ENCODE peak calls at places on chromosomes 4 and X, in ten cellular contexts. S, X, Q, V, R, M, Y, E, P and T are unnamed samples.

GRCh38 chr4:7041851-7042696 is 1.1 kb upstream of the TADA2B start:
- DNase-seq in S (no peak), X (no peak), Q (no peak), V (no peak), R (no peak), M (peak), Y (peak), E (peak), P (peak), T (no peak)

GRCh38 chr4:182175788-182176519 is 67.2 kb upstream of the TENM3 start:
- DNase-seq in S (no peak), X (no peak), Q (no peak), V (no peak), R (no peak), M (no peak), Y (no peak), E (peak), P (no peak), T (no peak)

GRCh38 chr4:92791876-92792490 is 488.2 kb downstream of the GRID2 start:
- DNase-seq in S (no peak), X (no peak), Q (no peak), V (no peak), R (peak), M (no peak), Y (no peak), E (no peak), P (no peak), T (peak)

GRCh38 chrX:65034641-65035450 is 58.6 kb upstream of the ZC4H2 start:
- DNase-seq in S (peak), X (peak), Q (peak), V (peak), R (peak), M (peak), Y (peak), E (peak), P (peak), T (peak)

GRCh38 chr4:4625488-4625887 is 83.6 kb upstream of the STX18 start:
- DNase-seq in S (no peak), X (no peak), Q (no peak), V (peak), R (no peak), M (peak), Y (no peak), E (peak), P (no peak), T (no peak)

GRCh38 chr4:1512738-1513660 is 106.8 kb upstream of the NKX1-1 start:
- DNase-seq in S (no peak), X (peak), Q (peak), V (peak), R (peak), M (no peak), Y (peak), E (no peak), P (peak), T (peak)

GRCh38 chr4:25694466-25694865 is 38.8 kb downstream of the SLC34A2 start:
- DNase-seq in S (no peak), X (peak), Q (no peak), V (no peak), R (no peak), M (no peak), Y (no peak), E (peak), P (no peak), T (no peak)

GRCh38 chrX:108299101-108299591 is 139.1 kb downstream of the COL4A6 start:
- DNase-seq in S (no peak), X (no peak), Q (no peak), V (peak), R (peak), M (no peak), Y (no peak), E (peak), P (peak), T (peak)

GRCh38 chr4:173919196-173919595 is 364.3 kb downstream of the FBXO8 start:
- DNase-seq in S (no peak), X (no peak), Q (no peak), V (no peak), R (no peak), M (no peak), Y (no peak), E (no peak), P (no peak), T (no peak)

GRCh38 chr4:159052315-159052714 is 50.6 kb upstream of the RAPGEF2 start:
- DNase-seq in S (no peak), X (no peak), Q (no peak), V (no peak), R (no peak), M (no peak), Y (no peak), E (no peak), P (no peak), T (no peak)

GRCh38 chrX:17376381-17377046 is 1.5 kb downstream of the NHS start:
- DNase-seq in S (no peak), X (peak), Q (no peak), V (peak), R (peak), M (no peak), Y (peak), E (peak), P (peak), T (no peak)

GRCh38 chr4:8409271-8410065 is 31.1 kb downstream of the ACOX3 start:
- DNase-seq in S (no peak), X (no peak), Q (no peak), V (peak), R (no peak), M (no peak), Y (no peak), E (peak), P (no peak), T (no peak)

GRCh38 chrX:68762649-68763268 is 66.1 kb upstream of the EFNB1 start:
- DNase-seq in S (no peak), X (no peak), Q (no peak), V (no peak), R (no peak), M (no peak), Y (no peak), E (no peak), P (no peak), T (no peak)

GRCh38 chr4:55397024-55397520 is 1.3 kb downstream of the TMEM165 start:
- DNase-seq in S (no peak), X (peak), Q (peak), V (peak), R (no peak), M (no peak), Y (no peak), E (peak), P (no peak), T (peak)

GRCh38 chr4:154344686-154345085 is 146.9 kb downstream of the DCHS2 start:
- DNase-seq in S (no peak), X (peak), Q (no peak), V (no peak), R (peak), M (no peak), Y (no peak), E (no peak), P (no peak), T (no peak)

GRCh38 chrX:10529344-10529743 is 91.0 kb downstream of the MID1 start:
- DNase-seq in S (peak), X (no peak), Q (no peak), V (peak), R (no peak), M (peak), Y (no peak), E (peak), P (no peak), T (no peak)

GRCh38 chrX:27380163-27380845 is 82.8 kb downstream of the PPP4R3C start:
- DNase-seq in S (no peak), X (no peak), Q (no peak), V (no peak), R (no peak), M (no peak), Y (no peak), E (no peak), P (no peak), T (no peak)

GRCh38 chr4:70741872-70742271 is 20.1 kb downstream of the RUFY3 start:
- DNase-seq in S (no peak), X (no peak), Q (no peak), V (peak), R (no peak), M (no peak), Y (no peak), E (no peak), P (no peak), T (no peak)

GRCh38 chr4:109389367-109390118 is 44.1 kb upstream of the SEC24B start:
- DNase-seq in S (no peak), X (peak), Q (no peak), V (no peak), R (peak), M (no peak), Y (peak), E (no peak), P (peak), T (no peak)

GRCh38 chrX:103687073-103687695 is 685 bp upstream of the MORF4L2 start:
- DNase-seq in S (no peak), X (no peak), Q (peak), V (peak), R (peak), M (peak), Y (peak), E (no peak), P (peak), T (no peak)

GRCh38 chr4:100988876-100989275 is 358.4 kb downstream of the PPP3CA start:
- DNase-seq in S (no peak), X (no peak), Q (no peak), V (no peak), R (no peak), M (peak), Y (no peak), E (peak), P (no peak), T (no peak)

GRCh38 chrX:112935029-112935428 is 94.4 kb upstream of the AMOT start:
- DNase-seq in S (no peak), X (no peak), Q (no peak), V (no peak), R (no peak), M (no peak), Y (no peak), E (no peak), P (no peak), T (no peak)

GRCh38 chr4:95102391-95102790 is 344.6 kb downstream of the BMPR1B start:
- DNase-seq in S (no peak), X (peak), Q (no peak), V (no peak), R (no peak), M (no peak), Y (no peak), E (no peak), P (no peak), T (peak)

GRCh38 chr4:4364486-4365208 is 22.3 kb upstream of the NSG1 start:
- DNase-seq in S (no peak), X (peak), Q (no peak), V (no peak), R (no peak), M (no peak), Y (no peak), E (no peak), P (no peak), T (no peak)

GRCh38 chr4:151362404-151363164 is 37.2 kb upstream of the SH3D19 start:
- DNase-seq in S (peak), X (peak), Q (peak), V (peak), R (peak), M (peak), Y (peak), E (peak), P (peak), T (peak)

GRCh38 chr4:140004580-140005314 is 149.2 kb downstream of the MAML3 start:
- DNase-seq in S (no peak), X (peak), Q (peak), V (peak), R (peak), M (peak), Y (peak), E (peak), P (peak), T (peak)

GRCh38 chr4:72468904-72469502 is 100.0 kb downstream of the ADAMTS3 start:
- DNase-seq in S (peak), X (peak), Q (no peak), V (peak), R (peak), M (no peak), Y (no peak), E (peak), P (no peak), T (peak)

GRCh38 chrX:134990475-134991473 is at the start of gene SMIM10:
- DNase-seq in S (peak), X (peak), Q (no peak), V (peak), R (peak), M (peak), Y (peak), E (peak), P (peak), T (peak)

GRCh38 chr4:164779811-164780216 is 25.9 kb downstream of the SMIM31 start:
- DNase-seq in S (peak), X (peak), Q (peak), V (peak), R (peak), M (no peak), Y (peak), E (peak), P (no peak), T (peak)

GRCh38 chrX:152992120-152992519 is 1.8 kb downstream of the PNMA5 start:
- DNase-seq in S (no peak), X (peak), Q (no peak), V (no peak), R (no peak), M (no peak), Y (no peak), E (no peak), P (no peak), T (no peak)

GRCh38 chr4:26864904-26865303 is 4.3 kb downstream of the STIM2 start:
- DNase-seq in S (no peak), X (no peak), Q (no peak), V (no peak), R (no peak), M (no peak), Y (no peak), E (no peak), P (no peak), T (peak)

GRCh38 chrX:71619193-71619592 is 882 bp upstream of the CXCR3 start:
- DNase-seq in S (no peak), X (no peak), Q (no peak), V (no peak), R (no peak), M (no peak), Y (no peak), E (no peak), P (no peak), T (no peak)

GRCh38 chrX:140766024-140766611 is 56.6 kb downstream of the LINC00632 start:
- DNase-seq in S (peak), X (peak), Q (peak), V (peak), R (peak), M (peak), Y (peak), E (peak), P (peak), T (peak)

GRCh38 chrX:49247916-49248811 is 12.9 kb downstream of the CCDC22 start:
- DNase-seq in S (no peak), X (no peak), Q (no peak), V (no peak), R (no peak), M (no peak), Y (no peak), E (no peak), P (no peak), T (no peak)

GRCh38 chrX:51496501-51497291 is at the start of gene NUDT11:
- DNase-seq in S (no peak), X (peak), Q (peak), V (peak), R (peak), M (peak), Y (peak), E (peak), P (peak), T (peak)

GRCh38 chrX:153560000-153560399 is 38.9 kb downstream of the CCNQ start:
- DNase-seq in S (no peak), X (no peak), Q (no peak), V (peak), R (no peak), M (no peak), Y (no peak), E (peak), P (no peak), T (no peak)

GRCh38 chr4:68175562-68176155 is 46.0 kb upstream of the TMPRSS11F start:
- DNase-seq in S (peak), X (peak), Q (peak), V (peak), R (peak), M (peak), Y (peak), E (peak), P (no peak), T (peak)